ENCODE peak calls at places on chromosomes 7 and 10, in four cellular contexts. J is mucosa of gallbladder, K is heart right ventricle, H is SJSA1. F is an unnamed sample.

GRCh38 chr7:114243019-114243507 is 171.6 kb upstream of the FOXP2 start:
- DNase-seq in J (no peak), H (no peak), K (no peak), F (no peak)

GRCh38 chr10:44157574-44157973 is 227.3 kb downstream of the CXCL12 start:
- DNase-seq in K (no peak), J (no peak), H (no peak), F (no peak)

GRCh38 chr10:86931872-86932271 is 25.5 kb downstream of the MMRN2 start:
- DNase-seq in J (no peak), H (no peak), K (no peak), F (no peak)

GRCh38 chr7:13055732-13056369 is 368.4 kb downstream of the ARL4A start:
- DNase-seq in J (no peak), H (no peak), K (no peak), F (no peak)

GRCh38 chr7:144830811-144831210 is 5.0 kb downstream of the TPK1 start:
- DNase-seq in H (no peak), J (no peak), K (no peak), F (no peak)

GRCh38 chr7:138278601-138279000 is 181.5 kb upstream of the TRIM24 start:
- DNase-seq in J (no peak), K (no peak), H (no peak), F (no peak)

GRCh38 chr7:133436014-133436428 is 183.1 kb downstream of the EXOC4 start:
- DNase-seq in H (no peak), K (no peak), J (no peak), F (no peak)

GRCh38 chr10:5285186-5285585 is 79.6 kb upstream of the UCN3 start:
- DNase-seq in J (no peak), K (no peak), H (no peak), F (no peak)

GRCh38 chr7:101159696-101160674 is 5.4 kb downstream of the VGF start:
- DNase-seq in K (no peak), J (no peak), H (no peak), F (no peak)

GRCh38 chr7:134714791-134715190 is 64.6 kb upstream of the CALD1 start:
- DNase-seq in J (no peak), H (no peak), K (no peak), F (no peak)

GRCh38 chr7:34523233-34523918 is 134.6 kb upstream of the NPSR1 start:
- DNase-seq in J (no peak), K (no peak), H (no peak), F (no peak)

GRCh38 chr7:49367072-49367471 is 406.4 kb upstream of the VWC2 start:
- DNase-seq in J (no peak), H (no peak), K (no peak), F (no peak)

GRCh38 chr10:72332423-72333110 is 22.2 kb downstream of the DNAJB12 start:
- DNase-seq in K (no peak), H (no peak), J (no peak), F (no peak)

GRCh38 chr10:15313844-15314243 is 57.2 kb downstream of the FAM171A1 start:
- DNase-seq in J (peak), H (no peak), K (peak), F (no peak)

GRCh38 chr7:44307301-44307900 is 18.0 kb downstream of the CAMK2B start:
- DNase-seq in K (no peak), H (peak), J (peak), F (no peak)

GRCh38 chr7:84194484-84195260 is at the start of gene SEMA3A:
- DNase-seq in H (peak), K (peak), J (peak), F (peak)

GRCh38 chr7:17523813-17524741 is 225.6 kb downstream of the AHR start:
- DNase-seq in H (peak), J (peak), K (no peak), F (peak)

GRCh38 chr10:104614245-104614831 is 26.8 kb upstream of the SORCS3 start:
- DNase-seq in J (no peak), H (no peak), K (no peak), F (no peak)

GRCh38 chr10:51786016-51786683 is 86.8 kb upstream of the CSTF2T start:
- DNase-seq in K (no peak), H (no peak), J (no peak), F (no peak)

GRCh38 chr7:99805641-99806040 is 21.7 kb upstream of the CYP3A4 start:
- DNase-seq in K (no peak), J (no peak), H (no peak), F (no peak)

GRCh38 chr10:69457771-69458237 is 6.5 kb downstream of the TSPAN15 start:
- DNase-seq in H (no peak), J (no peak), K (no peak), F (no peak)

GRCh38 chr10:88433551-88434186 is 149.4 kb downstream of the RNLS start:
- DNase-seq in K (no peak), J (no peak), H (no peak), F (no peak)

GRCh38 chr7:71439316-71439715 is 307.4 kb downstream of the GALNT17 start:
- DNase-seq in K (no peak), J (no peak), H (no peak), F (no peak)

GRCh38 chr7:108345710-108346336 is 110.4 kb downstream of the NRCAM start:
- DNase-seq in J (no peak), H (no peak), K (no peak), F (no peak)

GRCh38 chr10:130340816-130341215 is 204.6 kb downstream of the GLRX3 start:
- DNase-seq in J (no peak), K (no peak), H (no peak), F (no peak)

GRCh38 chr10:51950371-51950995 is 251.1 kb upstream of the CSTF2T start:
- DNase-seq in H (no peak), K (no peak), J (no peak), F (no peak)

GRCh38 chr10:112716924-112717348 is 233.1 kb upstream of the TCF7L2 start:
- DNase-seq in J (peak), H (peak), K (no peak), F (no peak)

GRCh38 chr10:99658622-99659030 is 683 bp upstream of the ENTPD7 start:
- DNase-seq in H (peak), K (peak), J (peak), F (no peak)

GRCh38 chr7:39051707-39052106 is 74.0 kb downstream of the POU6F2 start:
- DNase-seq in J (no peak), K (no peak), H (no peak), F (no peak)

GRCh38 chr7:64581929-64582894 is 19.3 kb upstream of the ZNF680 start:
- DNase-seq in H (no peak), J (no peak), K (no peak), F (no peak)

GRCh38 chr10:70761031-70761601 is 24.1 kb downstream of the TBATA start:
- DNase-seq in H (no peak), J (no peak), K (no peak), F (no peak)